ENCODE peak calls at places on chromosome 2, in nine cellular contexts. One of them, this sample, is unnamed.

GRCh38 chr2:47785986-47786385 is 3.0 kb downstream of the MSH6 start:
- DNase-seq in sciatic nerve: no peak
- DNase-seq in T-helper 17 cell: no peak
- DNase-seq in omental fat pad: no peak
- DNase-seq in NCI-H524: no peak
- DNase-seq in stimulated activated CD4-positive, alpha-beta T cell treated with anti-CD3 and anti-CD28 coated beads, Interleukin-2, amount 100 ng/mL, for 24 hours: no peak
- DNase-seq in effector CD8-positive, alpha-beta T cell: no peak
- DNase-seq in NCI-H1092 treated with DMSO at 0.1 percent for 48 hours: no peak
- DNase-seq in GM12892: no peak
- DNase-seq in this sample: no peak

GRCh38 chr2:174400853-174401252 is 5.3 kb downstream of the SCRN3 start:
- DNase-seq in GM12892: no peak
- DNase-seq in effector CD8-positive, alpha-beta T cell: no peak
- DNase-seq in sciatic nerve: no peak
- DNase-seq in T-helper 17 cell: no peak
- DNase-seq in stimulated activated CD4-positive, alpha-beta T cell treated with anti-CD3 and anti-CD28 coated beads, Interleukin-2, amount 100 ng/mL, for 24 hours: no peak
- DNase-seq in NCI-H524: no peak
- DNase-seq in omental fat pad: no peak
- DNase-seq in NCI-H1092 treated with DMSO at 0.1 percent for 48 hours: no peak
- DNase-seq in this sample: no peak

GRCh38 chr2:174593574-174594203 is 3.9 kb downstream of the WIPF1 start:
- DNase-seq in GM12892: no peak
- DNase-seq in sciatic nerve: no peak
- DNase-seq in effector CD8-positive, alpha-beta T cell: peak
- DNase-seq in NCI-H1092 treated with DMSO at 0.1 percent for 48 hours: no peak
- DNase-seq in omental fat pad: no peak
- DNase-seq in NCI-H524: no peak
- DNase-seq in stimulated activated CD4-positive, alpha-beta T cell treated with anti-CD3 and anti-CD28 coated beads, Interleukin-2, amount 100 ng/mL, for 24 hours: peak
- DNase-seq in T-helper 17 cell: peak
- DNase-seq in this sample: no peak

GRCh38 chr2:212227755-212228154 is 310.8 kb downstream of the ERBB4 start:
- DNase-seq in NCI-H1092 treated with DMSO at 0.1 percent for 48 hours: peak
- DNase-seq in effector CD8-positive, alpha-beta T cell: no peak
- DNase-seq in sciatic nerve: no peak
- DNase-seq in omental fat pad: no peak
- DNase-seq in GM12892: no peak
- DNase-seq in T-helper 17 cell: no peak
- DNase-seq in stimulated activated CD4-positive, alpha-beta T cell treated with anti-CD3 and anti-CD28 coated beads, Interleukin-2, amount 100 ng/mL, for 24 hours: no peak
- DNase-seq in NCI-H524: peak
- DNase-seq in this sample: no peak

GRCh38 chr2:37650548-37651101 is 20.8 kb downstream of the CDC42EP3 start:
- DNase-seq in T-helper 17 cell: no peak
- DNase-seq in omental fat pad: no peak
- DNase-seq in effector CD8-positive, alpha-beta T cell: no peak
- DNase-seq in NCI-H1092 treated with DMSO at 0.1 percent for 48 hours: no peak
- DNase-seq in NCI-H524: no peak
- DNase-seq in stimulated activated CD4-positive, alpha-beta T cell treated with anti-CD3 and anti-CD28 coated beads, Interleukin-2, amount 100 ng/mL, for 24 hours: no peak
- DNase-seq in sciatic nerve: no peak
- DNase-seq in GM12892: no peak
- DNase-seq in this sample: no peak

GRCh38 chr2:134800341-134800740 is 38.1 kb upstream of the ACMSD start:
- DNase-seq in sciatic nerve: no peak
- DNase-seq in NCI-H524: no peak
- DNase-seq in effector CD8-positive, alpha-beta T cell: no peak
- DNase-seq in omental fat pad: no peak
- DNase-seq in GM12892: no peak
- DNase-seq in stimulated activated CD4-positive, alpha-beta T cell treated with anti-CD3 and anti-CD28 coated beads, Interleukin-2, amount 100 ng/mL, for 24 hours: no peak
- DNase-seq in T-helper 17 cell: no peak
- DNase-seq in NCI-H1092 treated with DMSO at 0.1 percent for 48 hours: no peak
- DNase-seq in this sample: no peak

GRCh38 chr2:193462411-193462810 is 1267.7 kb upstream of the TMEFF2 start:
- DNase-seq in sciatic nerve: no peak
- DNase-seq in NCI-H524: no peak
- DNase-seq in NCI-H1092 treated with DMSO at 0.1 percent for 48 hours: no peak
- DNase-seq in T-helper 17 cell: no peak
- DNase-seq in stimulated activated CD4-positive, alpha-beta T cell treated with anti-CD3 and anti-CD28 coated beads, Interleukin-2, amount 100 ng/mL, for 24 hours: no peak
- DNase-seq in omental fat pad: no peak
- DNase-seq in effector CD8-positive, alpha-beta T cell: no peak
- DNase-seq in GM12892: no peak
- DNase-seq in this sample: no peak

GRCh38 chr2:224948005-224948404 is 94.3 kb downstream of the DOCK10 start:
- DNase-seq in sciatic nerve: no peak
- DNase-seq in omental fat pad: no peak
- DNase-seq in NCI-H524: peak
- DNase-seq in NCI-H1092 treated with DMSO at 0.1 percent for 48 hours: no peak
- DNase-seq in T-helper 17 cell: no peak
- DNase-seq in effector CD8-positive, alpha-beta T cell: no peak
- DNase-seq in stimulated activated CD4-positive, alpha-beta T cell treated with anti-CD3 and anti-CD28 coated beads, Interleukin-2, amount 100 ng/mL, for 24 hours: no peak
- DNase-seq in GM12892: no peak
- DNase-seq in this sample: no peak

GRCh38 chr2:2098458-2099167 is 232.5 kb downstream of the MYT1L start:
- DNase-seq in omental fat pad: no peak
- DNase-seq in T-helper 17 cell: no peak
- DNase-seq in GM12892: no peak
- DNase-seq in sciatic nerve: no peak
- DNase-seq in NCI-H524: no peak
- DNase-seq in NCI-H1092 treated with DMSO at 0.1 percent for 48 hours: no peak
- DNase-seq in stimulated activated CD4-positive, alpha-beta T cell treated with anti-CD3 and anti-CD28 coated beads, Interleukin-2, amount 100 ng/mL, for 24 hours: no peak
- DNase-seq in effector CD8-positive, alpha-beta T cell: no peak
- DNase-seq in this sample: no peak

GRCh38 chr2:17910971-17911370 is 32.5 kb downstream of the KCNS3 start:
- DNase-seq in NCI-H1092 treated with DMSO at 0.1 percent for 48 hours: no peak
- DNase-seq in effector CD8-positive, alpha-beta T cell: no peak
- DNase-seq in NCI-H524: no peak
- DNase-seq in omental fat pad: no peak
- DNase-seq in stimulated activated CD4-positive, alpha-beta T cell treated with anti-CD3 and anti-CD28 coated beads, Interleukin-2, amount 100 ng/mL, for 24 hours: no peak
- DNase-seq in T-helper 17 cell: no peak
- DNase-seq in sciatic nerve: no peak
- DNase-seq in GM12892: no peak
- DNase-seq in this sample: no peak

GRCh38 chr2:102619414-102620319 is at the start of gene SLC9A2:
- DNase-seq in sciatic nerve: no peak
- DNase-seq in NCI-H524: no peak
- DNase-seq in T-helper 17 cell: no peak
- DNase-seq in omental fat pad: no peak
- DNase-seq in effector CD8-positive, alpha-beta T cell: no peak
- DNase-seq in GM12892: peak
- DNase-seq in stimulated activated CD4-positive, alpha-beta T cell treated with anti-CD3 and anti-CD28 coated beads, Interleukin-2, amount 100 ng/mL, for 24 hours: peak
- DNase-seq in NCI-H1092 treated with DMSO at 0.1 percent for 48 hours: peak
- DNase-seq in this sample: no peak

GRCh38 chr2:69616755-69617154 is 26.8 kb downstream of the AAK1 start:
- DNase-seq in sciatic nerve: no peak
- DNase-seq in GM12892: no peak
- DNase-seq in T-helper 17 cell: peak
- DNase-seq in NCI-H1092 treated with DMSO at 0.1 percent for 48 hours: no peak
- DNase-seq in effector CD8-positive, alpha-beta T cell: no peak
- DNase-seq in stimulated activated CD4-positive, alpha-beta T cell treated with anti-CD3 and anti-CD28 coated beads, Interleukin-2, amount 100 ng/mL, for 24 hours: peak
- DNase-seq in omental fat pad: no peak
- DNase-seq in NCI-H524: no peak
- DNase-seq in this sample: no peak

GRCh38 chr2:133418671-133419070 is 149.6 kb downstream of the NCKAP5 start:
- DNase-seq in sciatic nerve: no peak
- DNase-seq in effector CD8-positive, alpha-beta T cell: no peak
- DNase-seq in NCI-H1092 treated with DMSO at 0.1 percent for 48 hours: no peak
- DNase-seq in NCI-H524: no peak
- DNase-seq in omental fat pad: no peak
- DNase-seq in GM12892: no peak
- DNase-seq in T-helper 17 cell: no peak
- DNase-seq in stimulated activated CD4-positive, alpha-beta T cell treated with anti-CD3 and anti-CD28 coated beads, Interleukin-2, amount 100 ng/mL, for 24 hours: no peak
- DNase-seq in this sample: no peak

GRCh38 chr2:203594541-203594940 is 59.4 kb upstream of the RAPH1 start:
- DNase-seq in omental fat pad: no peak
- DNase-seq in NCI-H1092 treated with DMSO at 0.1 percent for 48 hours: no peak
- DNase-seq in stimulated activated CD4-positive, alpha-beta T cell treated with anti-CD3 and anti-CD28 coated beads, Interleukin-2, amount 100 ng/mL, for 24 hours: no peak
- DNase-seq in T-helper 17 cell: no peak
- DNase-seq in sciatic nerve: no peak
- DNase-seq in effector CD8-positive, alpha-beta T cell: no peak
- DNase-seq in GM12892: no peak
- DNase-seq in NCI-H524: no peak
- DNase-seq in this sample: no peak

GRCh38 chr2:152399003-152399402 is 64.0 kb downstream of the FMNL2 start:
- DNase-seq in stimulated activated CD4-positive, alpha-beta T cell treated with anti-CD3 and anti-CD28 coated beads, Interleukin-2, amount 100 ng/mL, for 24 hours: no peak
- DNase-seq in effector CD8-positive, alpha-beta T cell: no peak
- DNase-seq in sciatic nerve: no peak
- DNase-seq in GM12892: no peak
- DNase-seq in T-helper 17 cell: no peak
- DNase-seq in NCI-H1092 treated with DMSO at 0.1 percent for 48 hours: no peak
- DNase-seq in omental fat pad: no peak
- DNase-seq in NCI-H524: no peak
- DNase-seq in this sample: no peak

GRCh38 chr2:237421542-237422047 is 7.6 kb upstream of the COL6A3 start:
- DNase-seq in T-helper 17 cell: peak
- DNase-seq in omental fat pad: peak
- DNase-seq in effector CD8-positive, alpha-beta T cell: peak
- DNase-seq in sciatic nerve: peak
- DNase-seq in stimulated activated CD4-positive, alpha-beta T cell treated with anti-CD3 and anti-CD28 coated beads, Interleukin-2, amount 100 ng/mL, for 24 hours: peak
- DNase-seq in NCI-H1092 treated with DMSO at 0.1 percent for 48 hours: peak
- DNase-seq in GM12892: peak
- DNase-seq in NCI-H524: peak
- DNase-seq in this sample: peak

GRCh38 chr2:127572841-127573240 is 37.4 kb downstream of the MYO7B start:
- DNase-seq in effector CD8-positive, alpha-beta T cell: no peak
- DNase-seq in omental fat pad: no peak
- DNase-seq in sciatic nerve: no peak
- DNase-seq in NCI-H524: no peak
- DNase-seq in GM12892: no peak
- DNase-seq in NCI-H1092 treated with DMSO at 0.1 percent for 48 hours: no peak
- DNase-seq in stimulated activated CD4-positive, alpha-beta T cell treated with anti-CD3 and anti-CD28 coated beads, Interleukin-2, amount 100 ng/mL, for 24 hours: no peak
- DNase-seq in T-helper 17 cell: no peak
- DNase-seq in this sample: no peak

GRCh38 chr2:10499275-10499907 is 51.3 kb upstream of the ODC1 start:
- DNase-seq in NCI-H1092 treated with DMSO at 0.1 percent for 48 hours: no peak
- DNase-seq in T-helper 17 cell: no peak
- DNase-seq in sciatic nerve: no peak
- DNase-seq in effector CD8-positive, alpha-beta T cell: no peak
- DNase-seq in stimulated activated CD4-positive, alpha-beta T cell treated with anti-CD3 and anti-CD28 coated beads, Interleukin-2, amount 100 ng/mL, for 24 hours: no peak
- DNase-seq in omental fat pad: no peak
- DNase-seq in GM12892: no peak
- DNase-seq in NCI-H524: no peak
- DNase-seq in this sample: no peak

GRCh38 chr2:70789304-70790078 is 952 bp downstream of the FIGLA start:
- DNase-seq in omental fat pad: no peak
- DNase-seq in T-helper 17 cell: peak
- DNase-seq in NCI-H1092 treated with DMSO at 0.1 percent for 48 hours: peak
- DNase-seq in effector CD8-positive, alpha-beta T cell: peak
- DNase-seq in GM12892: peak
- DNase-seq in sciatic nerve: peak
- DNase-seq in stimulated activated CD4-positive, alpha-beta T cell treated with anti-CD3 and anti-CD28 coated beads, Interleukin-2, amount 100 ng/mL, for 24 hours: peak
- DNase-seq in NCI-H524: peak
- DNase-seq in this sample: peak

GRCh38 chr2:120737802-120738516 is 2.3 kb downstream of the GLI2 start:
- DNase-seq in omental fat pad: no peak
- DNase-seq in NCI-H524: no peak
- DNase-seq in NCI-H1092 treated with DMSO at 0.1 percent for 48 hours: no peak
- DNase-seq in stimulated activated CD4-positive, alpha-beta T cell treated with anti-CD3 and anti-CD28 coated beads, Interleukin-2, amount 100 ng/mL, for 24 hours: no peak
- DNase-seq in GM12892: no peak
- DNase-seq in sciatic nerve: no peak
- DNase-seq in effector CD8-positive, alpha-beta T cell: no peak
- DNase-seq in T-helper 17 cell: no peak
- DNase-seq in this sample: no peak

GRCh38 chr2:1723397-1724042 is 20.8 kb downstream of the PXDN start:
- DNase-seq in effector CD8-positive, alpha-beta T cell: no peak
- DNase-seq in stimulated activated CD4-positive, alpha-beta T cell treated with anti-CD3 and anti-CD28 coated beads, Interleukin-2, amount 100 ng/mL, for 24 hours: no peak
- DNase-seq in omental fat pad: no peak
- DNase-seq in sciatic nerve: no peak
- DNase-seq in NCI-H524: no peak
- DNase-seq in NCI-H1092 treated with DMSO at 0.1 percent for 48 hours: no peak
- DNase-seq in GM12892: no peak
- DNase-seq in T-helper 17 cell: no peak
- DNase-seq in this sample: no peak

GRCh38 chr2:157792345-157793052 is 83.6 kb downstream of the ACVR1 start:
- DNase-seq in GM12892: no peak
- DNase-seq in T-helper 17 cell: no peak
- DNase-seq in stimulated activated CD4-positive, alpha-beta T cell treated with anti-CD3 and anti-CD28 coated beads, Interleukin-2, amount 100 ng/mL, for 24 hours: no peak
- DNase-seq in NCI-H1092 treated with DMSO at 0.1 percent for 48 hours: no peak
- DNase-seq in effector CD8-positive, alpha-beta T cell: no peak
- DNase-seq in omental fat pad: no peak
- DNase-seq in sciatic nerve: no peak
- DNase-seq in NCI-H524: no peak
- DNase-seq in this sample: no peak

GRCh38 chr2:64998658-64999061 is 9.5 kb downstream of the SLC1A4 start:
- DNase-seq in NCI-H1092 treated with DMSO at 0.1 percent for 48 hours: no peak
- DNase-seq in effector CD8-positive, alpha-beta T cell: no peak
- DNase-seq in sciatic nerve: no peak
- DNase-seq in omental fat pad: no peak
- DNase-seq in GM12892: no peak
- DNase-seq in stimulated activated CD4-positive, alpha-beta T cell treated with anti-CD3 and anti-CD28 coated beads, Interleukin-2, amount 100 ng/mL, for 24 hours: no peak
- DNase-seq in NCI-H524: no peak
- DNase-seq in T-helper 17 cell: no peak
- DNase-seq in this sample: no peak

GRCh38 chr2:101725038-101725437 is 27.5 kb downstream of the MAP4K4 start:
- DNase-seq in sciatic nerve: no peak
- DNase-seq in omental fat pad: no peak
- DNase-seq in effector CD8-positive, alpha-beta T cell: no peak
- DNase-seq in T-helper 17 cell: no peak
- DNase-seq in NCI-H524: no peak
- DNase-seq in GM12892: no peak
- DNase-seq in stimulated activated CD4-positive, alpha-beta T cell treated with anti-CD3 and anti-CD28 coated beads, Interleukin-2, amount 100 ng/mL, for 24 hours: no peak
- DNase-seq in NCI-H1092 treated with DMSO at 0.1 percent for 48 hours: no peak
- DNase-seq in this sample: no peak

GRCh38 chr2:163132850-163133249 is 294.3 kb upstream of the KCNH7 start:
- DNase-seq in GM12892: no peak
- DNase-seq in stimulated activated CD4-positive, alpha-beta T cell treated with anti-CD3 and anti-CD28 coated beads, Interleukin-2, amount 100 ng/mL, for 24 hours: no peak
- DNase-seq in T-helper 17 cell: no peak
- DNase-seq in effector CD8-positive, alpha-beta T cell: no peak
- DNase-seq in NCI-H524: no peak
- DNase-seq in NCI-H1092 treated with DMSO at 0.1 percent for 48 hours: peak
- DNase-seq in sciatic nerve: no peak
- DNase-seq in omental fat pad: no peak
- DNase-seq in this sample: no peak

GRCh38 chr2:222159221-222159620 is 139.6 kb downstream of the PAX3 start:
- DNase-seq in T-helper 17 cell: no peak
- DNase-seq in stimulated activated CD4-positive, alpha-beta T cell treated with anti-CD3 and anti-CD28 coated beads, Interleukin-2, amount 100 ng/mL, for 24 hours: no peak
- DNase-seq in omental fat pad: no peak
- DNase-seq in effector CD8-positive, alpha-beta T cell: no peak
- DNase-seq in NCI-H1092 treated with DMSO at 0.1 percent for 48 hours: no peak
- DNase-seq in NCI-H524: no peak
- DNase-seq in sciatic nerve: no peak
- DNase-seq in GM12892: no peak
- DNase-seq in this sample: no peak

GRCh38 chr2:235689427-235689853 is 195.6 kb downstream of the AGAP1 start:
- DNase-seq in T-helper 17 cell: no peak
- DNase-seq in omental fat pad: no peak
- DNase-seq in GM12892: no peak
- DNase-seq in NCI-H1092 treated with DMSO at 0.1 percent for 48 hours: no peak
- DNase-seq in NCI-H524: no peak
- DNase-seq in stimulated activated CD4-positive, alpha-beta T cell treated with anti-CD3 and anti-CD28 coated beads, Interleukin-2, amount 100 ng/mL, for 24 hours: no peak
- DNase-seq in effector CD8-positive, alpha-beta T cell: no peak
- DNase-seq in sciatic nerve: no peak
- DNase-seq in this sample: no peak

GRCh38 chr2:98519156-98519555 is 74.5 kb downstream of the INPP4A start:
- DNase-seq in omental fat pad: no peak
- DNase-seq in NCI-H1092 treated with DMSO at 0.1 percent for 48 hours: no peak
- DNase-seq in stimulated activated CD4-positive, alpha-beta T cell treated with anti-CD3 and anti-CD28 coated beads, Interleukin-2, amount 100 ng/mL, for 24 hours: no peak
- DNase-seq in effector CD8-positive, alpha-beta T cell: no peak
- DNase-seq in sciatic nerve: no peak
- DNase-seq in T-helper 17 cell: no peak
- DNase-seq in NCI-H524: no peak
- DNase-seq in GM12892: no peak
- DNase-seq in this sample: peak

GRCh38 chr2:16051046-16051489 is 110.7 kb downstream of the MYCN start:
- DNase-seq in sciatic nerve: no peak
- DNase-seq in T-helper 17 cell: no peak
- DNase-seq in omental fat pad: no peak
- DNase-seq in effector CD8-positive, alpha-beta T cell: no peak
- DNase-seq in NCI-H524: no peak
- DNase-seq in stimulated activated CD4-positive, alpha-beta T cell treated with anti-CD3 and anti-CD28 coated beads, Interleukin-2, amount 100 ng/mL, for 24 hours: no peak
- DNase-seq in GM12892: no peak
- DNase-seq in NCI-H1092 treated with DMSO at 0.1 percent for 48 hours: peak
- DNase-seq in this sample: no peak

GRCh38 chr2:207543272-207543671 is 13.5 kb downstream of the CREB1 start:
- DNase-seq in effector CD8-positive, alpha-beta T cell: no peak
- DNase-seq in stimulated activated CD4-positive, alpha-beta T cell treated with anti-CD3 and anti-CD28 coated beads, Interleukin-2, amount 100 ng/mL, for 24 hours: no peak
- DNase-seq in sciatic nerve: no peak
- DNase-seq in NCI-H1092 treated with DMSO at 0.1 percent for 48 hours: no peak
- DNase-seq in omental fat pad: no peak
- DNase-seq in NCI-H524: no peak
- DNase-seq in T-helper 17 cell: no peak
- DNase-seq in GM12892: no peak
- DNase-seq in this sample: no peak

GRCh38 chr2:223532161-223532560 is 70.0 kb downstream of the SCG2 start:
- DNase-seq in effector CD8-positive, alpha-beta T cell: no peak
- DNase-seq in omental fat pad: no peak
- DNase-seq in GM12892: no peak
- DNase-seq in T-helper 17 cell: no peak
- DNase-seq in NCI-H524: no peak
- DNase-seq in sciatic nerve: no peak
- DNase-seq in NCI-H1092 treated with DMSO at 0.1 percent for 48 hours: no peak
- DNase-seq in stimulated activated CD4-positive, alpha-beta T cell treated with anti-CD3 and anti-CD28 coated beads, Interleukin-2, amount 100 ng/mL, for 24 hours: no peak
- DNase-seq in this sample: no peak

This sample was measured in occipital lobe.